ENCODE peak calls at places on chromosomes 16 and 17, in seven cellular contexts. One of them, this sample, is unnamed.

GRCh38 chr17:14921936-14922335 is 343.2 kb downstream of the PMP22 start:
- ATAC-seq in upper lobe of right lung: no peak
- ATAC-seq in heart left ventricle: no peak
- ATAC-seq in pancreas: peak
- ATAC-seq in K562: no peak
- ATAC-seq in upper lobe of left lung: no peak
- ATAC-seq in right lobe of liver: no peak
- ATAC-seq in this sample: no peak

GRCh38 chr16:89172901-89173628 is 1.5 kb downstream of the CDH15 start:
- ATAC-seq in upper lobe of left lung: no peak
- ATAC-seq in upper lobe of right lung: no peak
- ATAC-seq in pancreas: no peak
- ATAC-seq in K562: no peak
- ATAC-seq in right lobe of liver: no peak
- ATAC-seq in heart left ventricle: no peak
- ATAC-seq in this sample: no peak

GRCh38 chr16:1169285-1170075 is 16.6 kb downstream of the CACNA1H start:
- ATAC-seq in K562: no peak
- ATAC-seq in upper lobe of left lung: no peak
- ATAC-seq in right lobe of liver: no peak
- ATAC-seq in upper lobe of right lung: no peak
- ATAC-seq in pancreas: no peak
- ATAC-seq in heart left ventricle: peak
- ATAC-seq in this sample: peak

GRCh38 chr17:69084911-69085310 is 24.2 kb upstream of the ABCA9 start:
- ATAC-seq in right lobe of liver: no peak
- ATAC-seq in upper lobe of right lung: no peak
- ATAC-seq in pancreas: peak
- ATAC-seq in heart left ventricle: no peak
- ATAC-seq in upper lobe of left lung: no peak
- ATAC-seq in K562: peak
- ATAC-seq in this sample: no peak

GRCh38 chr17:77513045-77513444 is 372.3 kb downstream of the SEC14L1 start:
- ATAC-seq in heart left ventricle: peak
- ATAC-seq in K562: no peak
- ATAC-seq in right lobe of liver: no peak
- ATAC-seq in pancreas: no peak
- ATAC-seq in upper lobe of left lung: no peak
- ATAC-seq in upper lobe of right lung: no peak
- ATAC-seq in this sample: no peak

GRCh38 chr17:81993726-81994592 is 16.5 kb downstream of the ASPSCR1 start:
- ATAC-seq in upper lobe of right lung: no peak
- ATAC-seq in heart left ventricle: no peak
- ATAC-seq in K562: no peak
- ATAC-seq in pancreas: no peak
- ATAC-seq in right lobe of liver: no peak
- ATAC-seq in upper lobe of left lung: no peak
- ATAC-seq in this sample: no peak

GRCh38 chr17:78400581-78401240 is 22.3 kb downstream of the PGS1 start:
- ATAC-seq in pancreas: no peak
- ATAC-seq in right lobe of liver: no peak
- ATAC-seq in K562: no peak
- ATAC-seq in upper lobe of left lung: no peak
- ATAC-seq in heart left ventricle: no peak
- ATAC-seq in upper lobe of right lung: no peak
- ATAC-seq in this sample: no peak

GRCh38 chr17:27396941-27397340 is 59.3 kb upstream of the KSR1 start:
- ATAC-seq in right lobe of liver: no peak
- ATAC-seq in upper lobe of left lung: no peak
- ATAC-seq in pancreas: peak
- ATAC-seq in heart left ventricle: no peak
- ATAC-seq in upper lobe of right lung: peak
- ATAC-seq in K562: no peak
- ATAC-seq in this sample: no peak

GRCh38 chr16:86355114-86355513 is 155.2 kb upstream of the FOXF1 start:
- ATAC-seq in right lobe of liver: no peak
- ATAC-seq in K562: no peak
- ATAC-seq in upper lobe of right lung: no peak
- ATAC-seq in upper lobe of left lung: no peak
- ATAC-seq in heart left ventricle: no peak
- ATAC-seq in pancreas: no peak
- ATAC-seq in this sample: no peak

GRCh38 chr17:2058521-2059124 is 3.7 kb downstream of the HIC1 start:
- ATAC-seq in upper lobe of right lung: peak
- ATAC-seq in right lobe of liver: peak
- ATAC-seq in upper lobe of left lung: peak
- ATAC-seq in heart left ventricle: peak
- ATAC-seq in K562: no peak
- ATAC-seq in pancreas: peak
- ATAC-seq in this sample: peak

GRCh38 chr17:2865228-2865627 is 69.0 kb downstream of the RAP1GAP2 start:
- ATAC-seq in right lobe of liver: no peak
- ATAC-seq in upper lobe of left lung: no peak
- ATAC-seq in K562: no peak
- ATAC-seq in pancreas: peak
- ATAC-seq in heart left ventricle: no peak
- ATAC-seq in upper lobe of right lung: no peak
- ATAC-seq in this sample: no peak

GRCh38 chr17:10091051-10091450 is 107.4 kb downstream of the GAS7 start:
- ATAC-seq in heart left ventricle: no peak
- ATAC-seq in pancreas: no peak
- ATAC-seq in right lobe of liver: no peak
- ATAC-seq in upper lobe of left lung: no peak
- ATAC-seq in upper lobe of right lung: no peak
- ATAC-seq in K562: no peak
- ATAC-seq in this sample: no peak

GRCh38 chr16:77784441-77785356 is 3.7 kb upstream of the VAT1L start:
- ATAC-seq in right lobe of liver: no peak
- ATAC-seq in heart left ventricle: no peak
- ATAC-seq in K562: peak
- ATAC-seq in upper lobe of right lung: no peak
- ATAC-seq in upper lobe of left lung: no peak
- ATAC-seq in pancreas: no peak
- ATAC-seq in this sample: no peak

GRCh38 chr16:3057181-3058166 is 8.0 kb upstream of the IL32 start:
- ATAC-seq in pancreas: no peak
- ATAC-seq in K562: no peak
- ATAC-seq in upper lobe of left lung: no peak
- ATAC-seq in upper lobe of right lung: no peak
- ATAC-seq in right lobe of liver: no peak
- ATAC-seq in heart left ventricle: no peak
- ATAC-seq in this sample: no peak

GRCh38 chr16:1941924-1942809 is 832 bp downstream of the MSRB1 start:
- ATAC-seq in heart left ventricle: peak
- ATAC-seq in upper lobe of right lung: peak
- ATAC-seq in K562: peak
- ATAC-seq in right lobe of liver: peak
- ATAC-seq in pancreas: peak
- ATAC-seq in upper lobe of left lung: no peak
- ATAC-seq in this sample: no peak

GRCh38 chr17:50685334-50685665 is 22.4 kb downstream of the ANKRD40 start:
- ATAC-seq in pancreas: no peak
- ATAC-seq in upper lobe of right lung: no peak
- ATAC-seq in K562: no peak
- ATAC-seq in heart left ventricle: no peak
- ATAC-seq in upper lobe of left lung: no peak
- ATAC-seq in right lobe of liver: no peak
- ATAC-seq in this sample: no peak

GRCh38 chr17:55814377-55814776 is 63.5 kb downstream of the PCTP start:
- ATAC-seq in pancreas: no peak
- ATAC-seq in upper lobe of left lung: no peak
- ATAC-seq in heart left ventricle: peak
- ATAC-seq in right lobe of liver: peak
- ATAC-seq in K562: no peak
- ATAC-seq in upper lobe of right lung: peak
- ATAC-seq in this sample: peak

GRCh38 chr16:79839851-79840321 is 239.3 kb upstream of the MAF start:
- ATAC-seq in heart left ventricle: peak
- ATAC-seq in right lobe of liver: no peak
- ATAC-seq in pancreas: peak
- ATAC-seq in upper lobe of right lung: peak
- ATAC-seq in K562: no peak
- ATAC-seq in upper lobe of left lung: peak
- ATAC-seq in this sample: no peak

GRCh38 chr17:1643293-1643998 is 2.1 kb downstream of the SCARF1 start:
- ATAC-seq in K562: no peak
- ATAC-seq in upper lobe of right lung: peak
- ATAC-seq in upper lobe of left lung: no peak
- ATAC-seq in pancreas: peak
- ATAC-seq in heart left ventricle: no peak
- ATAC-seq in right lobe of liver: peak
- ATAC-seq in this sample: no peak

GRCh38 chr17:64380985-64381384 is 9.7 kb downstream of the PECAM1 start:
- ATAC-seq in upper lobe of right lung: peak
- ATAC-seq in K562: no peak
- ATAC-seq in heart left ventricle: no peak
- ATAC-seq in pancreas: no peak
- ATAC-seq in right lobe of liver: no peak
- ATAC-seq in upper lobe of left lung: no peak
- ATAC-seq in this sample: no peak
- H3K4me3 ChIP-seq in upper lobe of right lung: no peak
- H3K4me3 ChIP-seq in K562: no peak
- H3K4me3 ChIP-seq in heart left ventricle: no peak
- H3K4me3 ChIP-seq in pancreas: no peak
- H3K4me3 ChIP-seq in right lobe of liver: no peak
- H3K4me3 ChIP-seq in upper lobe of left lung: no peak
- H3K4me3 ChIP-seq in this sample: no peak

GRCh38 chr17:76493505-76494167 is 7.6 kb downstream of the RHBDF2 start:
- ATAC-seq in pancreas: no peak
- ATAC-seq in right lobe of liver: no peak
- ATAC-seq in K562: no peak
- ATAC-seq in heart left ventricle: no peak
- ATAC-seq in upper lobe of right lung: no peak
- ATAC-seq in upper lobe of left lung: no peak
- ATAC-seq in this sample: no peak
- H3K4me3 ChIP-seq in pancreas: no peak
- H3K4me3 ChIP-seq in right lobe of liver: peak
- H3K4me3 ChIP-seq in K562: no peak
- H3K4me3 ChIP-seq in heart left ventricle: no peak
- H3K4me3 ChIP-seq in upper lobe of right lung: peak
- H3K4me3 ChIP-seq in upper lobe of left lung: peak
- H3K4me3 ChIP-seq in this sample: no peak

DNA sequence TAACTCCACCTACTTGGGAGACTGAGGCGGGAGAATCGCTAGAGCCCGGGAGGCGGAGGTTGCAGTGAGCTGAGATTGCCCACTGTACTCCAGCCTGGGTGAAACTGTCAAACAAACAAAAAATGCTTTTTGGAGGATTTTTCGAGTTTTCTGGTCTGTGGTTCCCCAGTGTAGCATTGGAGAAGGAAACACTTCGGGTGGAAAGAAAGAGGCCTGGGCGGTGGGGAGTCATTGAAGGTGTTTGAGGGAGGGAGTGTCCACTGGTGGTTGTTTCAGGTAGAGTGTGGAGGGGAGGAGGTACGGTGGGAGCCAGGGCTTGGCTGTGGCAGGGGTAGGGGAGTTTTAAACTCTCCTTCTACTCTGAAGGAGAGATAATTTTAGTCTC is 1.2 kb downstream of the RNF213 start:
- ATAC-seq in right lobe of liver: no peak
- ATAC-seq in upper lobe of right lung: no peak
- ATAC-seq in heart left ventricle: no peak
- ATAC-seq in pancreas: no peak
- ATAC-seq in upper lobe of left lung: no peak
- ATAC-seq in K562: no peak
- ATAC-seq in this sample: no peak
- H3K4me3 ChIP-seq in right lobe of liver: peak
- H3K4me3 ChIP-seq in upper lobe of right lung: peak
- H3K4me3 ChIP-seq in heart left ventricle: peak
- H3K4me3 ChIP-seq in pancreas: peak
- H3K4me3 ChIP-seq in upper lobe of left lung: peak
- H3K4me3 ChIP-seq in K562: peak
- H3K4me3 ChIP-seq in this sample: peak

GRCh38 chr16:30445408-30446202 is at the start of gene SEPHS2:
- ATAC-seq in upper lobe of right lung: peak
- ATAC-seq in K562: peak
- ATAC-seq in right lobe of liver: peak
- ATAC-seq in upper lobe of left lung: peak
- ATAC-seq in pancreas: peak
- ATAC-seq in heart left ventricle: peak
- ATAC-seq in this sample: peak
- H3K4me3 ChIP-seq in upper lobe of right lung: peak
- H3K4me3 ChIP-seq in K562: peak
- H3K4me3 ChIP-seq in right lobe of liver: peak
- H3K4me3 ChIP-seq in upper lobe of left lung: peak
- H3K4me3 ChIP-seq in pancreas: peak
- H3K4me3 ChIP-seq in heart left ventricle: peak
- H3K4me3 ChIP-seq in this sample: peak

This sample was measured in gastroesophageal sphincter.